ENCODE peak calls at places on chromosome 18, in six cellular contexts. U, V, H, G, R and Y are unnamed samples.

GRCh38 chr18:54726143-54726542 is 102.1 kb upstream of the RAB27B start:
- DNase-seq in U (no peak), V (no peak), H (no peak), G (no peak), R (no peak), Y (no peak)

GRCh38 chr18:10565835-10566234 is 40.0 kb downstream of the NAPG start:
- DNase-seq in U (no peak), V (peak), H (no peak), G (no peak), R (no peak), Y (no peak)

GRCh38 chr18:7290077-7290476 is 59.2 kb downstream of the LRRC30 start:
- DNase-seq in U (no peak), V (no peak), H (no peak), G (no peak), R (no peak), Y (no peak)

GRCh38 chr18:24559474-24560018 is 99.1 kb downstream of the HRH4 start:
- DNase-seq in U (no peak), V (no peak), H (no peak), G (no peak), R (no peak), Y (no peak)

GRCh38 chr18:31294199-31294747 is 23.7 kb upstream of the DSG1 start:
- DNase-seq in U (no peak), V (no peak), H (no peak), G (no peak), R (no peak), Y (no peak)

GRCh38 chr18:2883137-2883671 is 36.4 kb downstream of the EMILIN2 start:
- DNase-seq in U (peak), V (no peak), H (no peak), G (no peak), R (no peak), Y (no peak)

GRCh38 chr18:46042571-46043123 is 29.4 kb downstream of the PSTPIP2 start:
- DNase-seq in U (no peak), V (peak), H (peak), G (no peak), R (peak), Y (no peak)

GRCh38 chr18:31489311-31489710 is 8.7 kb upstream of the DSG2 start:
- DNase-seq in U (no peak), V (no peak), H (no peak), G (no peak), R (peak), Y (no peak)

GRCh38 chr18:33957705-33958104 is 267.0 kb downstream of the NOL4 start:
- DNase-seq in U (no peak), V (no peak), H (no peak), G (no peak), R (no peak), Y (no peak)

GRCh38 chr18:30810580-30810979 is 232.0 kb downstream of the DSC3 start:
- DNase-seq in U (no peak), V (no peak), H (no peak), G (no peak), R (no peak), Y (no peak)

GRCh38 chr18:61894751-61895524 is 2.1 kb upstream of the RNF152 start:
- DNase-seq in U (no peak), V (no peak), H (no peak), G (no peak), R (no peak), Y (no peak)

GRCh38 chr18:27143580-27144287 is 41.4 kb downstream of the CHST9 start:
- DNase-seq in U (no peak), V (no peak), H (no peak), G (no peak), R (no peak), Y (no peak)

GRCh38 chr18:8218263-8218662 is 391.0 kb upstream of the RAB12 start:
- DNase-seq in U (no peak), V (no peak), H (no peak), G (no peak), R (no peak), Y (no peak)

GRCh38 chr18:12321331-12321730 is 13.3 kb downstream of the TUBB6 start:
- DNase-seq in U (no peak), V (no peak), H (no peak), G (no peak), R (no peak), Y (peak)

GRCh38 chr18:9971313-9971920 is 57.6 kb downstream of the VAPA start:
- DNase-seq in U (no peak), V (peak), H (peak), G (peak), R (peak), Y (peak)

GRCh38 chr18:11497585-11497984 is 111.8 kb upstream of the SLC35G4 start:
- DNase-seq in U (no peak), V (peak), H (peak), G (peak), R (no peak), Y (no peak)

GRCh38 chr18:45657357-45658335 is 42.4 kb downstream of the SLC14A2 start:
- DNase-seq in U (no peak), V (peak), H (peak), G (no peak), R (no peak), Y (no peak)

GRCh38 chr18:26524002-26524401 is 24.4 kb downstream of the KCTD1 start:
- DNase-seq in U (no peak), V (no peak), H (no peak), G (no peak), R (no peak), Y (no peak)

GRCh38 chr18:57619881-57620280 is 1.8 kb downstream of the NARS1 start:
- DNase-seq in U (no peak), V (no peak), H (no peak), G (no peak), R (no peak), Y (no peak)

GRCh38 chr18:6885992-6886823 is 156.7 kb downstream of the ARHGAP28 start:
- DNase-seq in U (no peak), V (peak), H (peak), G (peak), R (peak), Y (peak)

GRCh38 chr18:76495435-76496199 is 575 bp upstream of the ZNF516 start:
- DNase-seq in U (peak), V (peak), H (peak), G (peak), R (peak), Y (peak)

GRCh38 chr18:62018034-62018760 is 125.4 kb upstream of the RNF152 start:
- DNase-seq in U (no peak), V (peak), H (peak), G (peak), R (peak), Y (no peak)

GRCh38 chr18:79599503-79599931 is 80.1 kb upstream of the CTDP1 start:
- DNase-seq in U (peak), V (peak), H (peak), G (no peak), R (peak), Y (peak)

GRCh38 chr18:7778181-7778580 is 211.1 kb downstream of the PTPRM start:
- DNase-seq in U (no peak), V (peak), H (no peak), G (no peak), R (peak), Y (no peak)

GRCh38 chr18:53567935-53568574 is 656.4 kb downstream of the MBD2 start:
- DNase-seq in U (no peak), V (peak), H (peak), G (peak), R (peak), Y (peak)

GRCh38 chr18:51516478-51517038 is 319.1 kb upstream of the MEX3C start:
- DNase-seq in U (no peak), V (no peak), H (no peak), G (no peak), R (no peak), Y (no peak)

GRCh38 chr18:44681611-44682010 is 923 bp downstream of the SETBP1 start:
- DNase-seq in U (no peak), V (no peak), H (no peak), G (no peak), R (no peak), Y (no peak)

GRCh38 chr18:31942301-31942998 is 478 bp downstream of the TRAPPC8 start:
- DNase-seq in U (peak), V (peak), H (peak), G (no peak), R (peak), Y (no peak)

GRCh38 chr18:23137093-23137640 is 1.9 kb downstream of the CABLES1 start:
- DNase-seq in U (no peak), V (peak), H (no peak), G (no peak), R (peak), Y (no peak)

GRCh38 chr18:47109049-47109448 is 41.3 kb downstream of the HDHD2 start:
- DNase-seq in U (no peak), V (no peak), H (no peak), G (no peak), R (no peak), Y (no peak)

GRCh38 chr18:61581578-61582204 is 248.5 kb downstream of the CDH20 start:
- DNase-seq in U (peak), V (peak), H (peak), G (peak), R (peak), Y (peak)

GRCh38 chr18:38052879-38053590 is 487.4 kb upstream of the CELF4 start:
- DNase-seq in U (no peak), V (no peak), H (no peak), G (no peak), R (no peak), Y (no peak)

GRCh38 chr18:38042496-38042895 is 476.9 kb upstream of the CELF4 start:
- DNase-seq in U (no peak), V (no peak), H (no peak), G (no peak), R (no peak), Y (no peak)

GRCh38 chr18:38047820-38048219 is 482.2 kb upstream of the CELF4 start:
- DNase-seq in U (no peak), V (no peak), H (no peak), G (no peak), R (no peak), Y (no peak)
- TF ChIP-seq CTCF in U (no peak), V (no peak), H (no peak), G (no peak), R (no peak), Y (no peak)

GRCh38 chr18:515156-515815 is 14.8 kb upstream of the COLEC12 start:
- DNase-seq in U (no peak), V (peak), H (no peak), G (no peak), R (no peak), Y (no peak)
- TF ChIP-seq CTCF in U (no peak), V (no peak), H (no peak), G (no peak), R (no peak), Y (no peak)

GRCh38 chr18:70450658-70451253 is 161.9 kb downstream of the SOCS6 start:
- DNase-seq in U (no peak), V (peak), H (peak), G (no peak), R (no peak), Y (no peak)
- TF ChIP-seq CTCF in U (no peak), V (peak), H (peak), G (no peak), R (peak), Y (peak)

DNA sequence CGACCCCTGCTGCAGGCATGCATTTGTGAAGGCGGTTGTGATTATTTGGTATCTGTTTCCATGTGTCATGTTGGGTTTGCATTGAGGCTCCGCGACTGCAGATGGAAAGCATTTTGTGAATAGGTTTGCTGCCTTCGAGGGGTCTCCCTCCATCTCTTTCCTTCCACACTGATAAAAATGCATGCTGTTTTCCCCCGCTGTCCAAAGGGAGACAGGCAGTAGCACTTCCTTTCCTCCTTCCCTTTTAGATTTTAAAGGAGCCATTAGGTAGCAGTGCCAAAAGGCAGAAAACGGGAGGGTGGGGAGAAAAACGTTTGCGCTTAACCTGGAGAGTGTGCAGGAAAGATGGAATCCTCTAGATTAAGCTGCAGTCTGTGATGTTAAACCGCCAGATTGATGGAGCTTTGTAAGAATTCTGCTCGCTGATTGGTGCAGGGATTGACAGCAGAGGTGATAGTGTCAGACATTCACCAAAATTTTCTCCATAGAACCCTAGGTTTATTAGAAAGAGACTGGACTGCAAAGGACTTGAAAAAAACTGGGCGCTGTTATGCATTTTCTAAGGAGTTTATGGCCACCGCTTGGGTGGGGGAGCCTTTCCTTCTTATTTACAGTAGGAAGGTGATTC is 653 bp downstream of the MAPRE2 start:
- DNase-seq in U (no peak), V (no peak), H (no peak), G (no peak), R (no peak), Y (no peak)
- TF ChIP-seq CTCF in U (no peak), V (no peak), H (peak), G (no peak), R (no peak), Y (no peak)

GRCh38 chr18:75309564-75309963 is 99.0 kb downstream of the TSHZ1 start:
- DNase-seq in U (no peak), V (no peak), H (no peak), G (no peak), R (no peak), Y (no peak)
- TF ChIP-seq CTCF in U (no peak), V (no peak), H (no peak), G (no peak), R (no peak), Y (no peak)

GRCh38 chr18:49886891-49887764 is 73.8 kb upstream of the ACAA2 start:
- DNase-seq in U (no peak), V (no peak), H (no peak), G (no peak), R (no peak), Y (no peak)
- TF ChIP-seq CTCF in U (no peak), V (peak), H (no peak), G (no peak), R (no peak), Y (no peak)

GRCh38 chr18:69402219-69402989 is 1.7 kb downstream of the DOK6 start:
- DNase-seq in U (no peak), V (no peak), H (no peak), G (no peak), R (no peak), Y (peak)
- TF ChIP-seq CTCF in U (no peak), V (no peak), H (no peak), G (no peak), R (no peak), Y (no peak)

GRCh38 chr18:904135-905090 is at the start of gene ADCYAP1:
- DNase-seq in U (no peak), V (peak), H (peak), G (no peak), R (no peak), Y (peak)
- TF ChIP-seq CTCF in U (no peak), V (peak), H (peak), G (no peak), R (no peak), Y (no peak)